ENCODE peak calls at places on chromosomes 16 and 17, in nine cellular contexts. Z is dorsolateral prefrontal cortex; G is AG04450; K is CD8-positive, alpha-beta T cell; N is fibroblast of lung; E is thyroid gland; O is upper lobe of right lung; A is mesendoderm; H is neuronal stem cell. F is an unnamed sample.

GRCh38 chr16:22313141-22313781 is 16.1 kb downstream of the POLR3E start:
- DNase-seq in Z (no peak), G (no peak), K (peak; percentile 43), N (no peak), E (no peak), O (no peak), A (no peak), H (no peak), F (peak; percentile 34)

GRCh38 chr17:9237053-9237410 is 215.7 kb downstream of the NTN1 start:
- DNase-seq in Z (no peak), G (no peak), K (no peak), N (peak; percentile 47), E (no peak), O (no peak), A (no peak), H (no peak), F (no peak)

GRCh38 chr17:77332981-77333685 is 192.4 kb downstream of the SEC14L1 start:
- DNase-seq in Z (no peak), G (no peak), K (peak; percentile 48), N (peak; percentile 95), E (peak; percentile 4), O (peak; percentile 16), A (no peak), H (no peak), F (peak; percentile 62)

GRCh38 chr16:86768999-86769398 is 190.7 kb downstream of the FOXL1 start:
- DNase-seq in Z (no peak), G (no peak), K (no peak), N (peak; percentile 76), E (peak; percentile 71), O (no peak), A (no peak), H (no peak), F (peak; percentile 58)

GRCh38 chr17:20073056-20073979 is 64.2 kb downstream of the SPECC1 start:
- DNase-seq in Z (no peak), G (no peak), K (peak; percentile 67), N (peak; percentile 52), E (peak; percentile 12), O (no peak), A (no peak), H (no peak), F (no peak)

GRCh38 chr17:18026408-18026776 is 12.6 kb downstream of the ATPAF2 start:
- DNase-seq in Z (peak; percentile 34), G (no peak), K (peak; percentile 66), N (peak; percentile 79), E (no peak), O (no peak), A (no peak), H (no peak), F (peak; percentile 58)

GRCh38 chr17:15782809-15783208 is 50.7 kb downstream of the TBC1D26 start:
- DNase-seq in Z (no peak), G (no peak), K (no peak), N (peak; percentile 54), E (peak; percentile 45), O (peak; percentile 84), A (no peak), H (no peak), F (no peak)

GRCh38 chr17:69879576-69879975 is 195.4 kb upstream of the KCNJ16 start:
- DNase-seq in Z (no peak), G (no peak), K (no peak), N (no peak), E (no peak), O (no peak), A (no peak), H (no peak), F (no peak)

GRCh38 chr17:68694791-68695485 is 93.8 kb upstream of the FAM20A start:
- DNase-seq in Z (no peak), G (no peak), K (no peak), N (peak; percentile 28), E (no peak), O (no peak), A (no peak), H (no peak), F (no peak)

GRCh38 chr17:41580244-41580575 is 6.5 kb downstream of the KRT14 start:
- DNase-seq in Z (no peak), G (no peak), K (no peak), N (no peak), E (no peak), O (no peak), A (no peak), H (no peak), F (no peak)

GRCh38 chr17:41578538-41578937 is 6.7 kb upstream of the KRT9 start:
- DNase-seq in Z (no peak), G (no peak), K (no peak), N (no peak), E (no peak), O (no peak), A (no peak), H (no peak), F (no peak)

GRCh38 chr17:41580651-41581365 is 5.9 kb downstream of the KRT14 start:
- DNase-seq in Z (no peak), G (no peak), K (no peak), N (no peak), E (no peak), O (no peak), A (no peak), H (no peak), F (no peak)

GRCh38 chr17:41578971-41579370 is 7.1 kb upstream of the KRT9 start:
- DNase-seq in Z (no peak), G (no peak), K (no peak), N (no peak), E (no peak), O (no peak), A (no peak), H (no peak), F (no peak)

GRCh38 chr17:41579484-41580243 is 7.0 kb downstream of the KRT14 start:
- DNase-seq in Z (peak; percentile 45), G (peak; percentile 6), K (no peak), N (peak; percentile 55), E (peak; percentile 80), O (peak; percentile 77), A (peak; percentile 95), H (peak; percentile 91), F (peak; percentile 87)
- H3K27ac ChIP-seq in Z (no peak overlapping the region), G (no peak overlapping the region), K (no peak overlapping the region), N (no peak overlapping the region), E (no peak overlapping the region), O (no peak overlapping the region), A (no peak overlapping the region), H (no peak overlapping the region), F (no peak overlapping the region)

DNA sequence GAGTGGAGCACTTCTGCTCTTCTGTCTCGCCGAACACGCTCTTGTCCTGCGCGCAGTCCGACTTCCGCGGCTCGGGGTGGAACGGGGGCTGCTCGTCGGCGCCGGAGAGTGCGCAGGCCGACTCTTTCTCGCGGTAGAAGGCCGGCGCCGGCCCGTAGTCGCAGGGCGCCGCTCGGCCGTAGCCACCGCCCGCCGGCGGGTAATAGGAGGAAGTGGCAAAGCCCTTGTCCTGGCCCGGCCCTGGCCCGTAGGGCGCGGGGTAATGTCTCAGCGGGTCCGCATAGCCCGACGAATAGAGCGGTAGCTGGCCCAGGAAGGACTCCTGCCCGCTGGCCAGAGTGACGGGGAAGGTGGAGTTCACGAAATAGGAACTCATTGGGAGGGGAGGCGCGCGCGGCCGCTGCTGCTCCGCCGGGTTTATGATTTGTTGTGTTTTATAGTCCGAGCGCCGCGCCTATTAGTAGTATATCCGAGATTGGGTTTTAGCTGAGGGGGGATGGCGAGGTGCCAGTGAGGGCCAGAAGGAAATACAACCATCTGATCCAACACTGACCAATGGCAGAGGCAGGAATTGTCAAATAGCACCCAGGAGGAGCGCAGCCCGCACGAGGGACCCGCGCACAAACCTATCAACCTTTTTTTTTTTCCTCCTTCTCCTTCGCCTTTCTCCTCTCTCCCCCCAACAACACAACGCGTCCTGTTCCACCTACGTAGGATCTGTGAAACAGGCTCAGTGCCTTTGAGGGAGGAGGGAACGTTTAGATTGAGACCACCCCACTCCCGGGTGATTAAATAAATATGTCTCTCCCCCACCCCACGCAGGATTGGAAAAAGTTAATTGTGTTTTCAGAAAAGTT is 4.4 kb upstream of the HOXB5 start:
- DNase-seq in Z (no peak), G (no peak), K (no peak), N (peak; percentile 46), E (peak; percentile 23), O (no peak), A (no peak), H (no peak), F (no peak)
- H3K4me3 ChIP-seq in Z (peak overlapping the region; percentile 5), G (peak overlapping the region; percentile 76), K (peak overlapping the region; percentile 56), N (peak overlapping the region; percentile 93), E (no peak overlapping the region), O (peak overlapping the region; percentile 62), A (no peak overlapping the region), H (no peak overlapping the region), F (peak overlapping the region; percentile 48)

DNA sequence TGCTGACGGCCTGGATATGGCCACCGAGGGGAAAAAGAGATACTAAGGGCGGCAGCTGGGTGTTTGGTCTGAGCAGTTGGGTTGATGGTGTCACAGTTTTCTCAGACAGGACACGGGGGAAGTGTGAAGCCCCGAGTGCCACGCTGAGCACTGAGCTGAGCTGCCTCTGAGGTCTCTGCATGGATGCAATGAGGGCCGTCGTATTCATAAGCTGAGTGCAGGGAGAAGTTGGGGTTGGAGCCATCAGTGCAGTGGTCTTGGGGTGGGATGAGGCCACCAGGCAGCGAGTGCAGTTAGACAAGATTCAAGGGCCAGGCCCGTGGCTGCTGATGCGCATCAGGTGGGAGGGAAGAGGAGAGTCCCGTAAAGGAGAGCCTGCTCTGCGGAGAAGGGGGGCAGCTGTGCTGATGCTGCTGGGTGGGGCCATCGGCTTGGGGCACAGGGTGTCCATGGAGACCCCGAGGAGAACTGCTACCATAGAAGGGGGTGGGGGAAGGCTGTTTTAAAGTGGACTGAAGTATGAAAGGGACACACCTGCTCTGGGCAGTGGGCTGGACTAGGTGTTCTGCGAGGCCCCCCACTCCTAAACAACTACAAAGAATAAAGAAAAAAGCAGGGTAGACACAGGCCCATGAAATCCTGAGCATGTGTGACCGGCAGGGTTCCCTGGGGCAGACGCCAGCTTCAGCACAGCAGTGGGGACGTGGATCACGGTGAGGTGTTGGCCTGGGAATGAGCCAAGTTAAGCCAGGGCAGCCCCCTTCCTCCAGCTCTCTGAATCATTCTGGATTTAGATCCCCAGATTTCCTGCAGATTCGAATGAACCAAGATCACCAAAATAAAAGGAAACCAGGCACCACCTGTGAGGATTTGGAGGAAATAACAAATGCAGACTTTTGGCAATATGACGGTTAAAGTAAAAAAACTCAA is 19.7 kb downstream of the IL34 start:
- DNase-seq in Z (peak; percentile 13), G (no peak), K (no peak), N (no peak), E (no peak), O (peak; percentile 53), A (no peak), H (no peak), F (no peak)
- H3K27ac ChIP-seq in Z (no peak overlapping the region), G (no peak overlapping the region), K (no peak overlapping the region), N (no peak overlapping the region), E (no peak overlapping the region), O (no peak overlapping the region), A (no peak overlapping the region), H (no peak overlapping the region), F (no peak overlapping the region)

GRCh38 chr16:67652578-67653130 is 7.4 kb downstream of the ACD start:
- DNase-seq in Z (no peak), G (no peak), K (no peak), N (no peak), E (no peak), O (no peak), A (peak; percentile 78), H (peak; percentile 63), F (peak; percentile 54)
- H3K4me3 ChIP-seq in Z (peak overlapping the region; percentile 67), G (peak overlapping the region; percentile 50), K (no peak overlapping the region), N (no peak overlapping the region), E (no peak overlapping the region), O (peak overlapping the region; percentile 26), A (no peak overlapping the region), H (peak overlapping the region; percentile 72), F (peak overlapping the region; percentile 74)